ENCODE peak calls at places on chromosomes 16 and 17, in ten cellular contexts. G, N, V, L, T, U, B, Q, R and J are unnamed samples.

GRCh38 chr17:82937411-82938371 is 97.9 kb upstream of the ZNF750 start:
- DNase-seq in Q (no peak), R (peak), L (peak), B (no peak), U (no peak), V (no peak), G (peak), N (peak), T (no peak), J (no peak)

GRCh38 chr17:40950176-40950575 is 12.7 kb upstream of the KRT23 start:
- DNase-seq in N (no peak), V (no peak), B (no peak), Q (no peak), R (no peak), G (no peak), L (no peak), U (no peak), T (no peak), J (no peak)

GRCh38 chr16:70751593-70751992 is 49.4 kb downstream of the VAC14 start:
- DNase-seq in U (no peak), B (no peak), T (no peak), L (peak), Q (no peak), R (no peak), G (no peak), V (no peak), N (peak), J (no peak)

GRCh38 chr17:55233840-55234239 is 30.9 kb upstream of the HLF start:
- DNase-seq in N (no peak), L (no peak), V (no peak), U (no peak), Q (no peak), G (no peak), B (no peak), R (no peak), T (no peak), J (no peak)

GRCh38 chr16:74462361-74462760 is 41.1 kb upstream of the CLEC18B start:
- DNase-seq in V (no peak), G (no peak), T (no peak), U (no peak), R (no peak), B (no peak), Q (no peak), N (no peak), L (no peak), J (no peak)

GRCh38 chr16:53099318-53100130 is 44.7 kb downstream of the CHD9 start:
- DNase-seq in L (peak), B (no peak), R (peak), Q (peak), V (peak), U (peak), T (peak), G (peak), N (peak), J (peak)

GRCh38 chr17:7959503-7960253 is 27.7 kb downstream of the CNTROB start:
- DNase-seq in T (no peak), L (no peak), N (no peak), V (peak), G (no peak), B (no peak), U (no peak), Q (peak), R (no peak), J (no peak)

GRCh38 chr17:37735165-37735564 is 9.7 kb downstream of the HNF1B start:
- DNase-seq in B (no peak), Q (no peak), V (no peak), U (no peak), T (no peak), L (no peak), R (no peak), N (no peak), G (no peak), J (no peak)

GRCh38 chr16:87042551-87043272 is 274.5 kb downstream of the C16orf95 start:
- DNase-seq in T (peak), V (no peak), N (no peak), G (no peak), Q (no peak), R (no peak), U (no peak), B (no peak), L (no peak), J (no peak)

GRCh38 chr16:66402591-66403230 is 24.4 kb upstream of the BEAN1 start:
- DNase-seq in B (no peak), N (no peak), G (no peak), L (no peak), R (no peak), V (no peak), U (no peak), T (no peak), Q (no peak), J (no peak)

GRCh38 chr16:66401610-66402009 is 25.5 kb upstream of the BEAN1 start:
- DNase-seq in G (no peak), L (no peak), U (no peak), V (no peak), B (no peak), T (no peak), Q (no peak), N (no peak), R (peak), J (no peak)

GRCh38 chr16:66400503-66401380 is 26.4 kb upstream of the BEAN1 start:
- DNase-seq in T (no peak), G (no peak), R (peak), L (no peak), B (no peak), U (no peak), V (no peak), N (no peak), Q (no peak), J (no peak)

GRCh38 chr16:66403531-66404145 is 23.5 kb upstream of the BEAN1 start:
- DNase-seq in V (no peak), L (no peak), U (no peak), G (no peak), R (peak), B (no peak), Q (no peak), N (no peak), T (no peak), J (no peak)

DNA sequence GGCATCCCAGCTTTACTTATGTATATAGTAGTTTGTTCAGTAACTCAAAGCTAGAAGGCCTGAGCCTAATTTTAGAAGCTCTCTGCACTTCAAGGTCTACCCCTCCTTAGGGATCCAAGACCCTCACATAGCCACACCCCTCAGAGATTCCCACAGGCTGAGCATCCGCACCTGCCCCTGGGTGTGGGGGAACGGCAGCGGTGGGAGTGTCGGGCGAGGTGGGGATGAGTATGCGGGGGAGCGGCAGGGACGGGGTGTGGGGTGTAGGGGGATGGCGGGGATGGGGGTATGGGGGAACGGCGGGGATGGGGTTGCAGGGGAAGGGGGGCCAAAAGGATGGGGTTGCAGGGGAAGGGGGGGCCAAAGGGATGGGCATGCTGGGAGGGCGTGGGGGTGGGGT is 24.9 kb upstream of the BEAN1 start:
- DNase-seq in L (no peak), R (peak), N (no peak), U (no peak), G (no peak), Q (no peak), B (no peak), V (no peak), T (no peak), J (no peak)
- TF ChIP-seq CTCF in L (no peak), R (no peak), N (no peak), U (no peak), G (no peak), Q (no peak), B (no peak), V (no peak), T (no peak), J (no peak)

GRCh38 chr17:73850426-73850825 is 206.2 kb upstream of the SDK2 start:
- DNase-seq in N (no peak), T (no peak), R (no peak), Q (no peak), V (no peak), G (no peak), B (no peak), U (no peak), L (no peak), J (no peak)
- H3K4me3 ChIP-seq in N (no peak), T (no peak), R (no peak), Q (no peak), V (no peak), G (no peak), B (no peak), U (no peak), L (no peak), J (no peak)

GRCh38 chr16:82630688-82631087 is 3.9 kb downstream of the CDH13 start:
- DNase-seq in L (no peak), B (no peak), G (no peak), R (no peak), N (no peak), U (no peak), Q (peak), V (peak), T (no peak), J (peak)
- TF ChIP-seq CTCF in L (peak), B (peak), G (peak), R (no peak), N (no peak), U (peak), Q (peak), V (peak), T (peak), J (peak)

GRCh38 chr16:51553910-51554309 is 402.8 kb upstream of the SALL1 start:
- DNase-seq in R (no peak), V (peak), L (no peak), T (no peak), Q (peak), N (no peak), G (no peak), B (no peak), U (no peak), J (no peak)

GRCh38 chr16:51553314-51553713 is 402.2 kb upstream of the SALL1 start:
- DNase-seq in R (no peak), Q (no peak), N (no peak), T (no peak), V (no peak), L (no peak), G (no peak), U (no peak), B (no peak), J (no peak)

GRCh38 chr16:51557670-51558069 is 406.6 kb upstream of the SALL1 start:
- DNase-seq in B (no peak), G (no peak), N (no peak), Q (no peak), V (no peak), T (no peak), U (no peak), L (no peak), R (no peak), J (no peak)

DNA sequence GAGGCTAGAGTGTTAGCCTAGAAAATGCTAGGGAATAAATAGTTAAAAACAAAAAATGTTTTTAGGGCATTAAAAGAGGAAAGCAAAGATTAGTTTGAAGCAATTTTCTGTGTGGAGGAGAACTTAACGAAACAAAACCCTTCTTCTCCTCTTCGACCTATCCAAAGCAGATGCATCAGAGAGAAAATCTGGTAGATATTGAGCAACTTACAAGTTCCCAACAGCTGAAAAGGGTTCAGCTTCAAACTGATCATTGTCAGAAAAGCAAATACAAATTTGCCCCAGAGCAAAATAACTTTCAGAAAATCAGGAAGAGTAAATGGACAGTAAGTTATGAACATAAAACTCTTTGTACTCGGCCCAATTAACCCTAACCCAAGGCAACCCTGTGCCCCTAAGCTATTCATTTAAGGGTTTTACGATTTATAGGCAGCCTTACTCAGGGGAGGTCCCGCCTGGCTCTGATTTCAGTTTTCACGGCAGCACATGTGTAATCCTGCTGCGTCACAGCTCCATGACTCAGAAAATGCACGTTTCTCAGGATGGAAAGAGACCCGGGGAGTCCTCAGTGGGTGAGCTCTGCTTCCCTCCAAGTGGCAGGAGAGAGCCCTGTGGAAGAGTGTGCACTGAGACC is 405.7 kb upstream of the SALL1 start:
- DNase-seq in T (no peak), G (no peak), U (no peak), B (peak), R (no peak), V (peak), Q (peak), L (no peak), N (no peak), J (peak)
- H3K4me3 ChIP-seq in T (no peak), G (no peak), U (no peak), B (no peak), R (no peak), V (no peak), Q (no peak), L (no peak), N (no peak), J (no peak)

GRCh38 chr17:75753514-75754377 is 11.2 kb downstream of the GALK1 start:
- DNase-seq in U (peak), V (peak), L (peak), N (peak), T (peak), B (no peak), R (no peak), Q (peak), G (no peak), J (peak)
- TF ChIP-seq CTCF in U (peak), V (peak), L (peak), N (no peak), T (peak), B (peak), R (no peak), Q (peak), G (no peak), J (peak)